ENCODE peak calls at places on chromosomes 3 and 15, in five cellular contexts. T is SK-N-SH, N is H1, P is HepG2, Q is GM12891. H is an unnamed sample.

GRCh38 chr3:140585828-140586227 is 92.0 kb upstream of the TRIM42 start:
- DNase-seq in T (no peak), N (no peak), P (no peak), Q (no peak), H (no peak)

GRCh38 chr15:60340207-60340921 is 57.4 kb downstream of the ANXA2 start:
- DNase-seq in T (no peak), N (no peak), P (peak), Q (no peak), H (no peak)

GRCh38 chr3:5053021-5053831 is 68.9 kb upstream of the ARL8B start:
- DNase-seq in T (no peak), N (no peak), P (no peak), Q (no peak), H (no peak)

GRCh38 chr3:98897701-98898100 is 3.8 kb downstream of the DCBLD2 start:
- DNase-seq in T (no peak), N (no peak), P (no peak), Q (no peak), H (no peak)

GRCh38 chr3:130463221-130463620 is 53.8 kb upstream of the COL6A6 start:
- DNase-seq in T (no peak), N (no peak), P (no peak), Q (no peak), H (no peak)

GRCh38 chr15:79887054-79887453 is 9.8 kb downstream of the MTHFS start:
- DNase-seq in T (no peak), N (no peak), P (no peak), Q (no peak), H (no peak)

GRCh38 chr3:150255416-150255815 is 152.7 kb upstream of the TSC22D2 start:
- DNase-seq in T (no peak), N (no peak), P (peak), Q (no peak), H (no peak)

GRCh38 chr3:137778941-137779340 is 14.8 kb downstream of the SOX14 start:
- DNase-seq in T (no peak), N (no peak), P (no peak), Q (no peak), H (no peak)

GRCh38 chr3:23202203-23202920 is 765 bp upstream of the UBE2E2 start:
- DNase-seq in T (no peak), N (peak), P (no peak), Q (no peak), H (no peak)

GRCh38 chr15:80984856-80985255 is 4.8 kb downstream of the MESD start:
- DNase-seq in T (no peak), N (no peak), P (no peak), Q (no peak), H (no peak)

GRCh38 chr3:45387171-45387570 is 1.2 kb upstream of the LARS2 start:
- DNase-seq in T (no peak), N (no peak), P (no peak), Q (no peak), H (no peak)

GRCh38 chr3:24829011-24829581 is 334.4 kb upstream of the THRB start:
- DNase-seq in T (peak), N (peak), P (no peak), Q (no peak), H (no peak)

GRCh38 chr15:32855942-32856341 is 138.1 kb downstream of the GREM1 start:
- DNase-seq in T (no peak), N (no peak), P (peak), Q (no peak), H (no peak)
- TF ChIP-seq TAF1 in T (no peak), N (no peak), P (no peak), Q (no peak), H (no peak)

DNA sequence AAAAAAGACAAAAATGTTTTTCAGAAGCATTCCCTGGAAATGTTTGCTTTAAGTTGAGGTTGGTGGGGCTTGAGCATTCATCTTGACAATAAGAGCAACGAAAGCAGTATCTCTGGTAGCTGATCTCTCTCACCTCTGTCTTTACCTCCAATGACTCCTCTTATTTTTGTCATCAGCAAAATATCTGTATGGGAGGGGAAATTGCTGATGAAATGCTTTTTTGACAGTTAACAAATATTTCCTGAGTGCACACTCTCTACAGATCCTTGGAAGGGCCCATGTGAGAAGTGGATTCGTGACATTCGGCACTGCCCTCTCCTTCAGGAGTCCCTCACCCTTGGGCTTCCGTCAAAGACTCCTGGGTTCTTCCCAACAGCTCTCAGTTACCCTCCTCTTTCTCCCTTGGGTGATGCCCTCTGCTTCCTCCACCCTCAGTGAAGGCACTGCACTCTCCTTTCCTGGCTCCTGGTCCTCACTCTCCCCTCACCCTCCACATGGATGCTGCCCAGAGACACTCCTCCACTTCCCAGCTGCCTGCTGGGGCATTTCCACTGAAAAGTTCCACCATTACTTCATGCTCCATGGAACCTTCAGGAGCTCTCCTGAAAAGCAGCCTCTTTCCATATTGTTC is 2.9 kb upstream of the CGNL1 start:
- DNase-seq in T (no peak), N (no peak), P (no peak), Q (no peak), H (no peak)
- TF ChIP-seq TAF1 in T (no peak), N (no peak), P (no peak), Q (no peak), H (no peak)

GRCh38 chr15:69854521-69855171 is 243.1 kb downstream of the TLE3 start:
- DNase-seq in T (peak), N (no peak), P (no peak), Q (no peak), H (no peak)
- TF ChIP-seq TAF1 in T (no peak), N (no peak), P (no peak), Q (no peak), H (no peak)

GRCh38 chr3:452221-452620 is 255.7 kb downstream of the CHL1 start:
- DNase-seq in T (no peak), N (no peak), P (no peak), Q (no peak), H (no peak)
- TF ChIP-seq TAF1 in T (no peak), N (no peak), P (no peak), Q (no peak), H (no peak)

GRCh38 chr3:37221407-37221806 is 47.0 kb upstream of the LRRFIP2 start:
- DNase-seq in T (no peak), N (no peak), P (peak), Q (no peak), H (no peak)
- TF ChIP-seq TAF1 in T (no peak), N (no peak), P (no peak), Q (no peak), H (no peak)

GRCh38 chr3:101151286-101151901 is 158.2 kb upstream of the ABI3BP start:
- DNase-seq in T (no peak), N (no peak), P (no peak), Q (no peak), H (no peak)
- TF ChIP-seq TAF1 in T (no peak), N (no peak), P (no peak), Q (no peak), H (no peak)

DNA sequence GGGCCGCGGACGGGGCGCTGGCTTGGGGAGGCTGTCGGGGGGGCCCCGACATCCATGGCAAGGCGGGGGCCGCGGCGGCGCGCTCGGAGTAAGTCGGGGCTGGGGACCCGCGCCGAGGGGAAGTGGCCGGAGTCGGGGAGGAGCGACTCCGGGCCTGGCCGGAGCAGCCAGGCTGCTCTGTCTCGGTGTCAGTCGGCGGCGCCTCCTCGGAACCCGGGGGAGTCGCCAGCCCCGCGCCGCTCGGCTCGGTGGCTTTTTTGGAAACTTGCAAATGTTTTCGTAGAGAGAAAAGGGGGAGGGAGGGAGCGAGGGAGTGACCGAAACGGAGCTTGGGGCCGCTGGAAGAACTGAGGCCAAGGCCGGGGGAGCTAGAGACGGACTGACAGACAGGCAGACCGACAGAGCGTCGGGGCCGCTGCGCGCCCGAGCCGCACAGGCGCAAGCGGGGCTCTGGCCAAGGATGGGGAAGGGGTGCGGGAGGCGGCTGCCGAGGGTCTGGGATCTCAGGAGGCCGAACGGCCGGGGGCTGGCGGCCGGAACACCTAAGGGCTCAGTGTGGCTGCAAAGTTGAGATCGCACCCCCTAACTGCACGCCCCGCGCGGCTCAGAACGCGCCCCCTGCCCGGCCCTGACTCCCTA is 5.0 kb downstream of the PTH1R start:
- DNase-seq in T (peak), N (peak), P (no peak), Q (peak), H (no peak)
- TF ChIP-seq TAF1 in T (no peak), N (no peak), P (no peak), Q (no peak), H (no peak)

DNA sequence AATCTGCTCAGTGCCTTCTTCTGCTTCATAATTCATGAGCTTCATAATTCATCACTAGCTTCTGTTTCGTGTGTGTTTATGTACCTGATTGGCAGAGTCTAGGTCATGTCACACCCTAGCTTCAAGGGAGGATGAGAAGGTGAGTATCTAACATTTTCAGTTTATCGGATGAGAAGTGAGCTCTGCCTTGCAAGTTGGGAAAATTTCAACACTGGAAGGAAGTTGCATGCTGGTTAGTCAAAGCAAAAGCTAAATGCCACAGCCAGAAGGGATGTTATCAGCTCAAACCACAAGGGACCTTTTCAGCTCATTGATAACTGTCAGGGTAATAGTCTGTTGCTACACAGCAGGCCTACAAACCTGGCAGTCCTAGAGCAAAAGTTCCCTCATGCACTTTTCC is 7.3 kb upstream of the TNFSF10 start:
- DNase-seq in T (no peak), N (no peak), P (no peak), Q (no peak), H (no peak)
- TF ChIP-seq TAF1 in T (no peak), N (no peak), P (no peak), Q (no peak), H (no peak)

GRCh38 chr3:48446043-48446424 is 503 bp upstream of the ATRIP start:
- DNase-seq in T (no peak), N (no peak), P (no peak), Q (no peak), H (no peak)

GRCh38 chr3:48446425-48447193 is at the start of gene ATRIP:
- DNase-seq in T (peak), N (peak), P (peak), Q (peak), H (peak)

GRCh38 chr3:48445277-48445882 is 1.2 kb upstream of the ATRIP start:
- DNase-seq in T (no peak), N (no peak), P (no peak), Q (no peak), H (no peak)

GRCh38 chr3:48456466-48456865 is 9.9 kb downstream of the ATRIP start:
- DNase-seq in T (no peak), N (no peak), P (no peak), Q (no peak), H (no peak)

GRCh38 chr3:48451270-48451669 is 4.7 kb downstream of the ATRIP start:
- DNase-seq in T (no peak), N (no peak), P (peak), Q (no peak), H (no peak)
- TF ChIP-seq TAF1 in T (no peak), N (no peak), P (no peak), Q (no peak), H (no peak)

H was measured in GM12892.